ENCODE peak calls at places on chromosomes 5 and 9, in six cellular contexts. One of them, this sample, is unnamed. For H3K36me3, the result is how much of the 10 kb centered on the place peaks cover.

GRCh38 chr9:5510991-5511390 is 660 bp downstream of the PDCD1LG2 start:
- DNase-seq in stomach: no peak
- DNase-seq in PC-3: no peak
- DNase-seq in transverse colon: no peak
- DNase-seq in left ventricle myocardium inferior: no peak
- DNase-seq in BE2C: peak
- DNase-seq in this sample: no peak

GRCh38 chr5:25027016-25027415 is 382.2 kb upstream of the CDH10 start:
- DNase-seq in stomach: no peak
- DNase-seq in PC-3: no peak
- DNase-seq in transverse colon: no peak
- DNase-seq in left ventricle myocardium inferior: no peak
- DNase-seq in BE2C: no peak
- DNase-seq in this sample: no peak

GRCh38 chr9:132885691-132886357 is 7.1 kb downstream of the SPACA9 start:
- DNase-seq in stomach: no peak
- DNase-seq in PC-3: no peak
- DNase-seq in transverse colon: no peak
- DNase-seq in left ventricle myocardium inferior: no peak
- DNase-seq in BE2C: no peak
- DNase-seq in this sample: no peak

GRCh38 chr9:137880160-137880975 is 2.8 kb downstream of the CACNA1B start:
- DNase-seq in stomach: no peak
- DNase-seq in PC-3: no peak
- DNase-seq in transverse colon: no peak
- DNase-seq in left ventricle myocardium inferior: no peak
- DNase-seq in BE2C: no peak
- DNase-seq in this sample: no peak

GRCh38 chr9:131698715-131699053 is 41.2 kb downstream of the RAPGEF1 start:
- DNase-seq in stomach: no peak
- DNase-seq in PC-3: no peak
- DNase-seq in transverse colon: no peak
- DNase-seq in left ventricle myocardium inferior: no peak
- DNase-seq in BE2C: no peak
- DNase-seq in this sample: no peak

GRCh38 chr5:65076251-65076869 is 307.6 kb downstream of the CWC27 start:
- DNase-seq in stomach: no peak
- DNase-seq in PC-3: peak
- DNase-seq in transverse colon: peak
- DNase-seq in left ventricle myocardium inferior: peak
- DNase-seq in BE2C: peak
- DNase-seq in this sample: no peak

GRCh38 chr5:143024227-143024920 is 254.2 kb downstream of the ARHGAP26 start:
- DNase-seq in stomach: no peak
- DNase-seq in PC-3: no peak
- DNase-seq in transverse colon: no peak
- DNase-seq in left ventricle myocardium inferior: no peak
- DNase-seq in BE2C: peak
- DNase-seq in this sample: no peak

GRCh38 chr5:163338-163620 is 28.0 kb upstream of the LRRC14B start:
- DNase-seq in stomach: no peak
- DNase-seq in PC-3: no peak
- DNase-seq in transverse colon: no peak
- DNase-seq in left ventricle myocardium inferior: no peak
- DNase-seq in BE2C: peak
- DNase-seq in this sample: no peak

GRCh38 chr5:32076699-32077695 is 97.1 kb downstream of the GOLPH3 start:
- DNase-seq in stomach: peak
- DNase-seq in PC-3: peak
- DNase-seq in transverse colon: peak
- DNase-seq in left ventricle myocardium inferior: peak
- DNase-seq in BE2C: peak
- DNase-seq in this sample: no peak

GRCh38 chr9:131747352-131747751 is 7.5 kb upstream of the RAPGEF1 start:
- DNase-seq in stomach: no peak
- DNase-seq in PC-3: peak
- DNase-seq in transverse colon: no peak
- DNase-seq in left ventricle myocardium inferior: no peak
- DNase-seq in BE2C: peak
- DNase-seq in this sample: no peak

GRCh38 chr9:98709968-98710965 is 1.5 kb upstream of the GABBR2 start:
- DNase-seq in stomach: no peak
- DNase-seq in PC-3: peak
- DNase-seq in transverse colon: no peak
- DNase-seq in left ventricle myocardium inferior: no peak
- DNase-seq in BE2C: no peak
- DNase-seq in this sample: no peak

GRCh38 chr5:168598639-168599038 is 19.5 kb upstream of the PANK3 start:
- DNase-seq in stomach: no peak
- DNase-seq in PC-3: no peak
- DNase-seq in transverse colon: no peak
- DNase-seq in left ventricle myocardium inferior: no peak
- DNase-seq in BE2C: no peak
- DNase-seq in this sample: no peak

GRCh38 chr9:134970719-134971118 is 53.0 kb upstream of the FCN1 start:
- DNase-seq in stomach: no peak
- DNase-seq in PC-3: no peak
- DNase-seq in transverse colon: no peak
- DNase-seq in left ventricle myocardium inferior: no peak
- DNase-seq in BE2C: no peak
- DNase-seq in this sample: no peak

GRCh38 chr9:135320943-135321342 is 158.6 kb upstream of the PPP1R26 start:
- DNase-seq in stomach: no peak
- DNase-seq in PC-3: no peak
- DNase-seq in transverse colon: no peak
- DNase-seq in left ventricle myocardium inferior: no peak
- DNase-seq in BE2C: no peak
- DNase-seq in this sample: no peak

GRCh38 chr5:154474267-154474956 is 3.6 kb downstream of the HAND1 start:
- DNase-seq in stomach: no peak
- DNase-seq in PC-3: no peak
- DNase-seq in transverse colon: no peak
- DNase-seq in left ventricle myocardium inferior: no peak
- DNase-seq in BE2C: no peak
- DNase-seq in this sample: no peak

GRCh38 chr9:73165911-73166310 is 14.2 kb downstream of the ANXA1 start:
- DNase-seq in stomach: no peak
- DNase-seq in PC-3: no peak
- DNase-seq in transverse colon: no peak
- DNase-seq in left ventricle myocardium inferior: no peak
- DNase-seq in BE2C: no peak
- DNase-seq in this sample: no peak
- H3K36me3 ChIP-seq in stomach: half or more
- H3K36me3 ChIP-seq in PC-3: half or more
- H3K36me3 ChIP-seq in transverse colon: under half
- H3K36me3 ChIP-seq in left ventricle myocardium inferior: half or more
- H3K36me3 ChIP-seq in BE2C: under half
- H3K36me3 ChIP-seq in this sample: under half

DNA sequence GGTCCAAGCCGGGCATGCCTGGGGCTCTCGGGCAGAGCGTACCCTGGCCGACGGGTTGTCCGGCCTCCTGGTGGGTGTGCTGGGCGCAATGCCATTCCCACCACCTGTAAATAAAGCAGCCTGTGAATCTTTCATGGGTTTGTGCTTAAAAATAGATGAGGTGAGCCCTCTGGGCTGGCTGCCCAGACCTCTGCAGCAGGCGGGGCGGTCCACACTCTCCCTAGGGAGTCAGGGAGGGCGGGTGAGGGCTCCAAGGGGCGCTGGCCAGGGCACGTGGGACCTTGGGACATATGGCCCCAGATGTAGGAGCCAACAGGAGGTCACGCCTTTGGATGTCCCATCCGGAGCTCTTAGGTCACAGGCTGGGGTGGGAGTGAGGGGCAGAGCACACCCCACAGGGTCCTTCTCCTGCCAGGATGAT is 3.6 kb upstream of the AGPAT2 start:
- DNase-seq in stomach: peak
- DNase-seq in PC-3: no peak
- DNase-seq in transverse colon: no peak
- DNase-seq in left ventricle myocardium inferior: peak
- DNase-seq in BE2C: no peak
- DNase-seq in this sample: no peak
- H3K36me3 ChIP-seq in stomach: under half
- H3K36me3 ChIP-seq in PC-3: under half
- H3K36me3 ChIP-seq in transverse colon: under half
- H3K36me3 ChIP-seq in left ventricle myocardium inferior: under half
- H3K36me3 ChIP-seq in BE2C: under half
- H3K36me3 ChIP-seq in this sample: under half

GRCh38 chr9:27817747-27818146 is 244.5 kb upstream of the C9orf72 start:
- DNase-seq in stomach: no peak
- DNase-seq in PC-3: no peak
- DNase-seq in transverse colon: no peak
- DNase-seq in left ventricle myocardium inferior: no peak
- DNase-seq in BE2C: no peak
- DNase-seq in this sample: no peak
- H3K36me3 ChIP-seq in stomach: under half
- H3K36me3 ChIP-seq in PC-3: under half
- H3K36me3 ChIP-seq in transverse colon: under half
- H3K36me3 ChIP-seq in left ventricle myocardium inferior: under half
- H3K36me3 ChIP-seq in BE2C: under half
- H3K36me3 ChIP-seq in this sample: under half

GRCh38 chr9:76644171-76644570 is 120.1 kb upstream of the PCA3 start:
- DNase-seq in stomach: no peak
- DNase-seq in PC-3: no peak
- DNase-seq in transverse colon: no peak
- DNase-seq in left ventricle myocardium inferior: no peak
- DNase-seq in BE2C: no peak
- DNase-seq in this sample: no peak

GRCh38 chr9:76644647-76645250 is 119.5 kb upstream of the PCA3 start:
- DNase-seq in stomach: no peak
- DNase-seq in PC-3: no peak
- DNase-seq in transverse colon: no peak
- DNase-seq in left ventricle myocardium inferior: no peak
- DNase-seq in BE2C: no peak
- DNase-seq in this sample: no peak

GRCh38 chr9:76642074-76642473 is 122.2 kb upstream of the PCA3 start:
- DNase-seq in stomach: no peak
- DNase-seq in PC-3: no peak
- DNase-seq in transverse colon: no peak
- DNase-seq in left ventricle myocardium inferior: no peak
- DNase-seq in BE2C: no peak
- DNase-seq in this sample: no peak

GRCh38 chr9:76643399-76644117 is 120.7 kb upstream of the PCA3 start:
- DNase-seq in stomach: no peak
- DNase-seq in PC-3: no peak
- DNase-seq in transverse colon: no peak
- DNase-seq in left ventricle myocardium inferior: no peak
- DNase-seq in BE2C: no peak
- DNase-seq in this sample: no peak

DNA sequence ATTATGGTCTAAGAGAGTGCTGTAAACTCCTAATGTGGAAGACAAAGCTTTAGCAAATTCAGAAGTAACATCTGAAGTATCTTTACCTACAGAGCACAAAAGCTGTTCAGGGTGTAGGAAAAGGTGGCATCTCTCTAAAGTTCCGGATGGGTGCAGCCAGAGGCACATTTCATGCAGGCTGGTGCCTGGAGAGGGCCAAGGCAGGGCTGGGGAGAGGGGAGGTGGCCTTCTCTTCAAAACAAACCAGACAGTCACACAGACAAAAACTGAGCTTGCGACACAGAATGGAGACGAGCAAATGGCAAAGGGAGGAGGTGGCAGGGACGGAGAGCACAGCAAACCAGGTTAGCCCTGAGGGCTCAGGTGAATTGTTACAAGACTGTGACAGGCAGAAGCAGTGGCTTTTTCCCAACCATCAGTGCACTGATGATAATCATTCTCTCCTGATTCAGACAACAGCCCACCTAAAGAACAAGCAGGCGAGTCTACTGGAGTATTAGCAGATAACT is 121.5 kb upstream of the PCA3 start:
- DNase-seq in stomach: no peak
- DNase-seq in PC-3: no peak
- DNase-seq in transverse colon: no peak
- DNase-seq in left ventricle myocardium inferior: no peak
- DNase-seq in BE2C: no peak
- DNase-seq in this sample: no peak
- H3K36me3 ChIP-seq in stomach: half or more
- H3K36me3 ChIP-seq in PC-3: under half
- H3K36me3 ChIP-seq in transverse colon: under half
- H3K36me3 ChIP-seq in left ventricle myocardium inferior: under half
- H3K36me3 ChIP-seq in BE2C: under half
- H3K36me3 ChIP-seq in this sample: under half

GRCh38 chr9:90878562-90878961 is 76.9 kb downstream of the SYK start:
- DNase-seq in stomach: no peak
- DNase-seq in PC-3: peak
- DNase-seq in transverse colon: no peak
- DNase-seq in left ventricle myocardium inferior: no peak
- DNase-seq in BE2C: no peak
- DNase-seq in this sample: no peak
- H3K36me3 ChIP-seq in stomach: under half
- H3K36me3 ChIP-seq in PC-3: under half
- H3K36me3 ChIP-seq in transverse colon: under half
- H3K36me3 ChIP-seq in left ventricle myocardium inferior: under half
- H3K36me3 ChIP-seq in BE2C: under half
- H3K36me3 ChIP-seq in this sample: half or more

GRCh38 chr9:126516936-126517750 is 96.6 kb upstream of the LMX1B start:
- DNase-seq in stomach: no peak
- DNase-seq in PC-3: peak
- DNase-seq in transverse colon: no peak
- DNase-seq in left ventricle myocardium inferior: peak
- DNase-seq in BE2C: peak
- DNase-seq in this sample: no peak
- H3K36me3 ChIP-seq in stomach: under half
- H3K36me3 ChIP-seq in PC-3: under half
- H3K36me3 ChIP-seq in transverse colon: under half
- H3K36me3 ChIP-seq in left ventricle myocardium inferior: under half
- H3K36me3 ChIP-seq in BE2C: under half
- H3K36me3 ChIP-seq in this sample: under half

DNA sequence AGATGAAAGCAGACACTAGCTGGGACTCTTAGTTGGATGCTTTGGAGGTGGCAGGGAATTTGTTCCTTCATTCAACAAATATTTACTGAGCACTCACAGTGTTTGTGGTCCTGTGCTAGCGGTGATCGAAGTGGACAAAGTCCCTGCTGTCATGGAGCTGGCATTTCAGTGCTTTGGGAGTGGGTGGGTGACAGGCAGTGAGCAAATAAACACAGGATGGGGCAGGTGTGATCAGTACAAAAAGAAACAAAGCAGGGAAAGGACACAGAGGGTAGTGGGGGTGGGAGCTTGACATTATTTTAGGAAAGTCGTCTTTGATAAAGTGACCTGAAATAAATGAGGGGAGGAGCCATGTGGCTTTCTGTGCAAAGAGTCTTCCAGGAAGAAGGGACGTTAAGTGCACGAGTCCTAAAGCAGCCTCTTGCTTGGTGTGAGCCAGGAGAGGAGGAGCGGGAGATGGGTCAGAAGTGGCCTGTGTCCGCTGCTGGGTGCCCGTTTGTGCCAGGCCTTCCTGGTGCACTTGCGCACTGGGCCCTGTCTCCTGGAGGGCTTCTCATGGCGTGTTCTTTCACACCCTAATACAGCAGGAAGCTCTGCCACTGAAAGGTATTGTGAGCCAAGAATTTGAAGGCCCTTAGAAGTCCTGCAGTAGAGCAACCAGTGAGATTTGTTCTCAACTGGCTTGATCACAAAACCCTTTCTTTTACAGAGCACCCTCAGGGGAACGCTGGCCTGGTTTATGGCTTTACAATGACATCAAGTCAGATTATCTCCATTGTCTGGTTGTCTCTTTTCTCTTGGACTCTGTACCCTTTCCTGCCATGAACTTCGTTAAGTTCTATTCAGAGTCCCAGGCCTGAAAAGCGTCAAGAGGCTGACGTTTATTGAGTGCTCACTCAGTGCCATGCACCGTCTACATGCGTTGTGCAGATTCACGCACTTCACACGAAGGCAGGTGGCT is 14.9 kb downstream of the NDST1 start:
- DNase-seq in stomach: no peak
- DNase-seq in PC-3: no peak
- DNase-seq in transverse colon: peak
- DNase-seq in left ventricle myocardium inferior: peak
- DNase-seq in BE2C: no peak
- DNase-seq in this sample: no peak
- H3K36me3 ChIP-seq in stomach: under half
- H3K36me3 ChIP-seq in PC-3: under half
- H3K36me3 ChIP-seq in transverse colon: under half
- H3K36me3 ChIP-seq in left ventricle myocardium inferior: under half
- H3K36me3 ChIP-seq in BE2C: under half
- H3K36me3 ChIP-seq in this sample: half or more

This sample was measured in esophagus squamous epithelium.